ENCODE peak calls at places on chromosomes 13 and 19, in seven cellular contexts. D, C, Y, U, P, W and M are unnamed samples.
A peak's percentile ranks its signal among the peaks of the same experiment; 100 is the strongest.

GRCh38 chr13:48446454-48446853 is 33.5 kb upstream of the LPAR6 start:
- DNase-seq in W (no peak), P (peak; percentile 39), D (no peak), Y (no peak), C (no peak), U (no peak), M (no peak)

GRCh38 chr19:50897612-50898011 is 13.6 kb downstream of the KLK4 start:
- DNase-seq in U (no peak), P (no peak), Y (no peak), W (no peak), C (no peak), D (no peak), M (no peak)

GRCh38 chr19:2636897-2637683 is 65.4 kb downstream of the GNG7 start:
- DNase-seq in W (no peak), C (peak; percentile 54), U (peak; percentile 94), P (no peak), Y (no peak), D (peak; percentile 82), M (peak; percentile 35)

GRCh38 chr19:726993-727956 is 18.5 kb downstream of the PALM start:
- DNase-seq in W (no peak), D (no peak), Y (no peak), C (no peak), P (no peak), U (peak; percentile 76), M (no peak)

GRCh38 chr13:39565036-39565949 is 37.7 kb downstream of the LHFPL6 start:
- DNase-seq in D (no peak), C (no peak), U (no peak), P (peak; percentile 83), Y (no peak), W (peak; percentile 65), M (peak; percentile 88)

GRCh38 chr19:6210721-6211600 is 68.8 kb downstream of the MLLT1 start:
- DNase-seq in D (no peak), W (no peak), U (peak; percentile 76), C (no peak), P (no peak), Y (no peak), M (no peak)

GRCh38 chr13:33053397-33054066 is 37.3 kb downstream of the KL start:
- DNase-seq in U (no peak), D (no peak), W (no peak), C (no peak), Y (no peak), P (no peak), M (peak; percentile 33)

GRCh38 chr13:99307247-99307646 is at the start of gene GPR183:
- DNase-seq in C (no peak), P (no peak), W (no peak), D (no peak), Y (no peak), U (no peak), M (no peak)

GRCh38 chr13:52827839-52828238 is 20.6 kb downstream of the PCDH8 start:
- DNase-seq in P (no peak), W (no peak), D (no peak), C (no peak), U (peak; percentile 33), Y (no peak), M (peak; percentile 19)

GRCh38 chr13:24851546-24851945 is 87.6 kb downstream of the RNF17 start:
- DNase-seq in Y (no peak), D (no peak), W (no peak), C (no peak), U (no peak), P (peak; percentile 11), M (no peak)

GRCh38 chr13:108549989-108550388 is 79.4 kb upstream of the MYO16 start:
- DNase-seq in U (no peak), D (no peak), P (no peak), C (no peak), W (no peak), Y (no peak), M (no peak)

GRCh38 chr13:72839831-72840426 is 58.0 kb downstream of the PIBF1 start:
- DNase-seq in P (peak; percentile 3), D (peak; percentile 84), Y (no peak), C (peak; percentile 11), W (no peak), U (no peak), M (peak; percentile 20)

GRCh38 chr13:105672911-105673310 is 862.6 kb downstream of the EFNB2 start:
- DNase-seq in P (no peak), C (no peak), U (no peak), Y (no peak), W (no peak), D (no peak), M (no peak)

GRCh38 chr13:111265701-111266035 is 54.8 kb upstream of the TEX29 start:
- DNase-seq in U (no peak), D (no peak), W (no peak), P (no peak), C (no peak), Y (no peak), M (no peak)

GRCh38 chr13:26962671-26963070 is 202.1 kb upstream of the GPR12 start:
- DNase-seq in P (no peak), W (no peak), C (no peak), Y (no peak), D (no peak), U (no peak), M (no peak)

GRCh38 chr19:57302727-57303401 is 17.4 kb upstream of the ZNF543 start:
- DNase-seq in P (no peak), Y (no peak), W (no peak), U (no peak), C (no peak), D (no peak), M (no peak)
- H3K9me3 ChIP-seq in P (no peaks in the 10 kb centered on the region), Y (peaks cover 70% of the 10 kb centered on the region), W (peaks cover 4% of the 10 kb centered on the region), U (peaks cover 8% of the 10 kb centered on the region), C (peaks cover 13% of the 10 kb centered on the region), D (no peaks in the 10 kb centered on the region), M (peaks cover 5% of the 10 kb centered on the region)

GRCh38 chr13:44374348-44374712 is 706 bp downstream of the SERP2 start:
- DNase-seq in D (no peak), C (peak; percentile 37), P (no peak), Y (no peak), W (no peak), U (no peak), M (no peak)
- H3K4me3 ChIP-seq in D (peak overlapping the region; percentile 44), C (no peak overlapping the region), P (peak overlapping the region; percentile 20), Y (peak overlapping the region; percentile 55), W (peak overlapping the region; percentile 53), U (no peak overlapping the region), M (no peak overlapping the region)

GRCh38 chr19:4724252-4724514 is 541 bp upstream of the DPP9 start:
- DNase-seq in U (no peak), D (peak; percentile 57), C (no peak), W (no peak), P (no peak), Y (no peak), M (no peak)
- H3K9me3 ChIP-seq in U (no peaks in the 10 kb centered on the region), D (no peaks in the 10 kb centered on the region), C (no peaks in the 10 kb centered on the region), W (no peaks in the 10 kb centered on the region), P (no peaks in the 10 kb centered on the region), Y (no peaks in the 10 kb centered on the region), M (no peaks in the 10 kb centered on the region)

GRCh38 chr19:45223879-45224278 is 21.3 kb downstream of the EXOC3L2 start:
- DNase-seq in W (no peak), D (no peak), P (no peak), U (no peak), C (no peak), Y (no peak), M (no peak)
- H3K4me3 ChIP-seq in W (no peak overlapping the region), D (no peak overlapping the region), P (no peak overlapping the region), U (no peak overlapping the region), C (no peak overlapping the region), Y (no peak overlapping the region), M (no peak overlapping the region)

GRCh38 chr19:36423925-36424324 is 5.5 kb upstream of the ZFP82 start:
- DNase-seq in Y (no peak), W (no peak), D (no peak), P (no peak), U (no peak), C (no peak), M (no peak)
- H3K9me3 ChIP-seq in Y (peaks cover 47% of the 10 kb centered on the region), W (no peaks in the 10 kb centered on the region), D (no peaks in the 10 kb centered on the region), P (peaks cover 21% of the 10 kb centered on the region), U (peaks cover 10% of the 10 kb centered on the region), C (peaks cover 17% of the 10 kb centered on the region), M (peaks cover 4% of the 10 kb centered on the region)

GRCh38 chr13:20714563-20715339 is 11.3 kb downstream of the IL17D start:
- DNase-seq in C (no peak), Y (peak; percentile 59), U (peak; percentile 46), P (peak; percentile 24), W (peak; percentile 87), D (no peak), M (peak; percentile 91)
- H3K4me3 ChIP-seq in C (no peak overlapping the region), Y (peak overlapping the region; percentile 1), U (no peak overlapping the region), P (peak overlapping the region; percentile 21), W (no peak overlapping the region), D (no peak overlapping the region), M (peak overlapping the region; percentile 14)